ENCODE peak calls at places on chromosomes 16 and 17, in eight cellular contexts. F, G, E, P, K, Z, V and A are unnamed samples.

GRCh38 chr17:596763-597644 is 117.6 kb downstream of the VPS53 start:
- DNase-seq in F (no peak), G (peak; percentile 95), E (no peak), P (no peak), K (peak; percentile 95), Z (peak; percentile 81), V (peak; percentile 75), A (no peak)

GRCh38 chr16:25135239-25135878 is 23.8 kb downstream of the LCMT1 start:
- DNase-seq in F (peak; percentile 41), G (peak; percentile 67), E (no peak), P (no peak), K (peak; percentile 76), Z (peak; percentile 14), V (no peak), A (no peak)

GRCh38 chr17:60229189-60229802 is 79.5 kb downstream of the CA4 start:
- DNase-seq in F (no peak), G (peak; percentile 9), E (no peak), P (no peak), K (peak; percentile 45), Z (peak; percentile 52), V (peak; percentile 48), A (no peak)

GRCh38 chr17:56478836-56479447 is 114.6 kb upstream of the NOG start:
- DNase-seq in F (no peak), G (peak; percentile 19), E (peak; percentile 54), P (peak; percentile 38), K (peak; percentile 35), Z (peak; percentile 45), V (peak; percentile 58), A (no peak)

GRCh38 chr16:71723537-71724319 is 773 bp downstream of the PHLPP2 start:
- DNase-seq in F (peak; percentile 60), G (peak; percentile 54), E (peak; percentile 95), P (peak; percentile 93), K (peak; percentile 89), Z (peak; percentile 85), V (peak; percentile 47), A (no peak)

GRCh38 chr16:21684199-21684598 is 20.4 kb downstream of the OTOA start:
- DNase-seq in F (no peak), G (no peak), E (peak; percentile 33), P (no peak), K (peak; percentile 17), Z (peak; percentile 42), V (peak; percentile 4), A (no peak)

GRCh38 chr17:18139949-18140348 is 31.4 kb downstream of the MYO15A start:
- DNase-seq in F (no peak), G (no peak), E (peak; percentile 32), P (peak; percentile 50), K (peak; percentile 56), Z (no peak), V (no peak), A (no peak)

GRCh38 chr17:78671607-78672404 is 94.6 kb upstream of the DNAH17 start:
- DNase-seq in F (no peak), G (peak; percentile 60), E (no peak), P (no peak), K (no peak), Z (no peak), V (no peak), A (no peak)

GRCh38 chr17:65539867-65540266 is 21.6 kb downstream of the AXIN2 start:
- DNase-seq in F (peak; percentile 12), G (no peak), E (no peak), P (no peak), K (no peak), Z (no peak), V (no peak), A (no peak)

GRCh38 chr16:1908983-1909382 is 9.2 kb downstream of the HS3ST6 start:
- DNase-seq in F (no peak), G (no peak), E (peak; percentile 11), P (no peak), K (no peak), Z (no peak), V (no peak), A (no peak)

GRCh38 chr17:33977729-33978514 is 277.2 kb upstream of the CCL2 start:
- DNase-seq in F (no peak), G (no peak), E (no peak), P (no peak), K (no peak), Z (no peak), V (no peak), A (no peak)

GRCh38 chr16:24834459-24835335 is 11.1 kb upstream of the SLC5A11 start:
- DNase-seq in F (no peak), G (peak; percentile 19), E (peak; percentile 60), P (peak; percentile 73), K (peak; percentile 58), Z (peak; percentile 54), V (peak; percentile 18), A (peak; percentile 10)

GRCh38 chr16:27221576-27222498 is 18.5 kb downstream of the KDM8 start:
- DNase-seq in F (no peak), G (peak; percentile 42), E (no peak), P (no peak), K (peak; percentile 92), Z (no peak), V (no peak), A (no peak)

GRCh38 chr16:8854298-8854948 is 14.4 kb downstream of the CARHSP1 start:
- DNase-seq in F (no peak), G (no peak), E (no peak), P (no peak), K (no peak), Z (no peak), V (no peak), A (no peak)

GRCh38 chr16:81315271-81316175 is 761 bp downstream of the GAN start:
- DNase-seq in F (no peak), G (peak; percentile 61), E (peak; percentile 45), P (peak; percentile 81), K (peak; percentile 88), Z (peak; percentile 41), V (no peak), A (no peak)

GRCh38 chr16:90016339-90016950 is 2.8 kb downstream of the DBNDD1 start:
- DNase-seq in F (no peak), G (no peak), E (no peak), P (no peak), K (no peak), Z (no peak), V (no peak), A (no peak)

GRCh38 chr16:90019201-90019542 is at the start of gene DBNDD1:
- DNase-seq in F (no peak), G (no peak), E (no peak), P (no peak), K (no peak), Z (no peak), V (no peak), A (no peak)

GRCh38 chr16:90020260-90020837 is 1.1 kb upstream of the DBNDD1 start:
- DNase-seq in F (no peak), G (peak; percentile 59), E (no peak), P (no peak), K (no peak), Z (no peak), V (no peak), A (no peak)

GRCh38 chr16:90019543-90020259 is 445 bp upstream of the DBNDD1 start:
- DNase-seq in F (peak; percentile 66), G (peak; percentile 86), E (peak; percentile 85), P (peak; percentile 80), K (peak; percentile 80), Z (peak; percentile 70), V (no peak), A (no peak)

GRCh38 chr16:90018297-90019200 is 707 bp downstream of the DBNDD1 start:
- DNase-seq in F (peak; percentile 39), G (no peak), E (peak; percentile 58), P (peak; percentile 56), K (peak; percentile 24), Z (peak; percentile 23), V (no peak), A (no peak)
- TF ChIP-seq EZH2 in F (no peak), G (no peak), E (no peak), P (no peak), K (no peak), Z (no peak), V (no peak), A (no peak)

DNA sequence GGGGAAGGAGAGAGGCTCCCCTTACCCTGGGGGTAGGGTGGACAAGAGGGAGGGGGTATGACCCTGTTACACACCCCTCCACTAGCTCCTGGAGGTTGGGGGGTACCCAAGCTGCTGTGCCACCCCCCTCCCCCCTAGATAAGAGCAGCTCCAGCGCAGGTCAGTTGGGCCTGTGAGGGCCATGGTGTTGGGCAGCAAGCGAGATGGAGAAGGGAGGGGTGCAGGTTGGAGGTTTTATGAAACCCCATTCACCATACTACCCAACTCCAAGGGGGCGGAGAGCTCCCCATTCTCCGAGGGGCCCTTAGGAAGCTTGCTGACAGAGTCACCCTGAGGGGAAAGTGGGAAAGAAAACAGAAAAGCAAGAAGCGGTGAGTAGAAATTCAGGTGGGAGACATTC is 1.7 kb upstream of the SOX15 start:
- DNase-seq in F (no peak), G (no peak), E (no peak), P (no peak), K (no peak), Z (no peak), V (no peak), A (no peak)
- H3K4me3 ChIP-seq in F (no peak overlapping the region), G (no peak overlapping the region), E (no peak overlapping the region), P (no peak overlapping the region), K (no peak overlapping the region), Z (no peak overlapping the region), V (no peak overlapping the region), A (no peak overlapping the region)

GRCh38 chr16:67399218-67399733 is 6.0 kb upstream of the TPPP3 start:
- DNase-seq in F (no peak), G (peak; percentile 32), E (peak; percentile 90), P (peak; percentile 72), K (peak; percentile 48), Z (peak; percentile 54), V (no peak), A (no peak)

GRCh38 chr16:67399749-67400704 is 6.7 kb upstream of the TPPP3 start:
- DNase-seq in F (no peak), G (no peak), E (no peak), P (no peak), K (no peak), Z (no peak), V (no peak), A (no peak)

GRCh38 chr16:67397812-67398545 is 4.7 kb upstream of the TPPP3 start:
- DNase-seq in F (no peak), G (no peak), E (no peak), P (no peak), K (no peak), Z (no peak), V (no peak), A (no peak)

GRCh38 chr16:67398546-67399217 is 5.4 kb upstream of the TPPP3 start:
- DNase-seq in F (no peak), G (no peak), E (no peak), P (no peak), K (no peak), Z (no peak), V (no peak), A (no peak)

DNA sequence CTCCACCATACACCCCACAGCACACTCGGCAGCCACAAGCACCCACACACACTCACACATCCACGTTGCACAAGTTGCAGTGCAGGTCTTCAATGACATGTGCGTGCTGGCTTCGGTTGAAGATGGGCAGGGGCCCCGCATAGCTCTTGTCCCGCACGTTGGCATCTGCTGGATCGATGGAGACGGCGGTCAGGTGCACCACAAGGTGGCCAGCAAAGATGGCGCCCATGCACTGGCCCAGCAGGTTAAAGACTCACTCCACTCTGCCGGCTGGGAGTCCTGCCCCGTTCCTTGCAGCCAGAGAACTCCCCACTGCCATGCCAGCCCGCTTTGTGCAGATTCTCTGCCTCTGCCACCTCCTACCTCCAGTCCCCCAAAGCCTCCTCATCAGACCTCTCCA is 7.6 kb upstream of the TPPP3 start:
- DNase-seq in F (no peak), G (no peak), E (no peak), P (no peak), K (no peak), Z (no peak), V (no peak), A (no peak)
- H3K9me3 ChIP-seq in F (no peaks in the 10 kb centered on the region), G (no peaks in the 10 kb centered on the region), E (no peaks in the 10 kb centered on the region), P (no peaks in the 10 kb centered on the region), K (no peaks in the 10 kb centered on the region), Z (no peaks in the 10 kb centered on the region), V (no peaks in the 10 kb centered on the region), A (no peaks in the 10 kb centered on the region)

GRCh38 chr17:48526986-48527741 is 3.6 kb downstream of the HOXB1 start:
- DNase-seq in F (no peak), G (no peak), E (peak; percentile 77), P (no peak), K (no peak), Z (no peak), V (no peak), A (no peak)
- TF ChIP-seq EZH2 in F (no peak), G (no peak), E (peak; percentile 94), P (peak; percentile 11), K (no peak), Z (no peak), V (no peak), A (no peak)